ENCODE peak calls at places on chromosomes 2 and 18, in seven cellular contexts. X is A549, A is SK-N-SH, V is K562, H is HepG2, W is HL-60, R is HCT116. G is an unnamed sample.

GRCh38 chr2:240997141-240997855 is 1.1 kb upstream of the SNED1 start:
- DNase-seq in W (no peak), A (no peak), V (no peak), X (no peak), H (peak), R (no peak), G (no peak)

GRCh38 chr18:2805970-2806943 is 40.5 kb upstream of the EMILIN2 start:
- DNase-seq in V (no peak), W (no peak), X (no peak), H (no peak), A (no peak), R (no peak), G (no peak)

GRCh38 chr18:27062802-27063201 is 122.3 kb downstream of the CHST9 start:
- DNase-seq in R (no peak), X (no peak), H (no peak), V (no peak), A (no peak), W (no peak), G (no peak)

GRCh38 chr2:233966388-233966787 is 49.2 kb downstream of the TRPM8 start:
- DNase-seq in A (no peak), X (no peak), R (no peak), V (no peak), W (peak), H (no peak), G (no peak)

GRCh38 chr2:121231385-121232000 is 53.5 kb downstream of the TFCP2L1 start:
- DNase-seq in R (no peak), H (no peak), V (no peak), X (no peak), A (no peak), W (no peak), G (no peak)

GRCh38 chr2:85756822-85757435 is 3.1 kb downstream of the ATOH8 start:
- DNase-seq in R (no peak), A (no peak), H (no peak), V (no peak), X (no peak), W (no peak), G (no peak)

GRCh38 chr2:96527990-96528679 is 8.4 kb upstream of the ARID5A start:
- DNase-seq in A (no peak), V (no peak), H (no peak), R (no peak), X (no peak), W (no peak), G (peak)

GRCh38 chr18:21803495-21803894 is 62.9 kb downstream of the MIB1 start:
- DNase-seq in R (no peak), X (no peak), H (peak), W (peak), V (no peak), A (no peak), G (no peak)

GRCh38 chr2:53768233-53768542 is 584 bp downstream of the CHAC2 start:
- DNase-seq in A (no peak), H (no peak), R (no peak), X (no peak), V (no peak), W (no peak), G (no peak)

DNA sequence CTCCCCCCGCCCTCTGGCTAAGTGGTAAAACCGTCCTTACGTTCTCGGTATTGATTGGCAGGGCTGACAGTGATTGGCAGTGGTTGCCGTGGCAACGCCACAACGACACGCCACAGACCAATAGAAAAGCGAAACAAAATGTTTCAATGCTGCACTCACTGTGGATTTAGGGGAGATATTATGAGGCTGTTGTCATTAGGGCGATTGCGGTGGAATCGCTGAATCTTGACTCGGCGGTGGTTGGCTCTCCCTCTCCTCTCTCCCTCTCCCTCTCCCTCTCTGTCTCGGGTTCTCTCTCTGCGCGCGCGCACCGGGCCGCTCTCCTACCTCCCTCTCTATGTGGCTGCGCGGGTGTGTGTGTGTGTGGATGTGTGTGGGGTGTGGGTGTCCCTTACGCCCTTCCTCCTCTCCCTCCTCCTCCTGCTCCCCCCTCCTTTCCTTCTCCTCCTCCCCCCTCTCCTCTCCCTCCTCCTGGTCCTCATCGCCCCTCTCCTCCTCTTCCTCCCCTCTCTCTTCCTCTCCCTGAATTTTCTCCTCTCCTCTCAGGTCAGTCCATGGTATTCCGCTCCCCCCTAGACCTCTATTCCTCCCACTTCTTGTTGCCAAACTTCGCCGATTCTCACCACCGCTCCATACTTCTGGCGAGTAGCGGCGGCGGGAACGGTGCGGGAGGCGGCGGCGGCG is at the start of gene SIX3:
- DNase-seq in R (peak), W (no peak), A (peak), V (no peak), X (peak), H (no peak), G (no peak)
- TF ChIP-seq REST in R (no peak), W (no peak), A (no peak), V (no peak), X (no peak), H (no peak), G (no peak)

DNA sequence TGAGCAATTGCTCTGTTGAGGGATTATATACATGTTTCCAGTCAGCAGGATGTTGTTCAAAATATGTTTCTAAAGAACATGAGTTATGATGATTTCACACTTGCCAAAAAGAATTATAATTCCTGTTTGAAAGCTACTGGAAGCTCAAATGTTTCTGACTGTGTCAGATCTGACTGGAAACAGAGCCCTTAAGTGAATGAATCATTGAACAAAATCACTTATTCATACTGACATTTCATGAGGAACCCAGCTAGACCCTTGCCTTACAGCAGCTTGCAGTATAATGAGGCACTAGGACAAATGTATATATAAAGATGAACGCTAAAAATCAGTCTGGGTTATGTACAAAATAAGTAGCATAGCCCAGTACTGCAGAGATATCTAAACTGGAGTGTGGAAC is 35.4 kb upstream of the ITGAV start:
- DNase-seq in A (no peak), R (no peak), X (no peak), H (no peak), W (no peak), V (no peak), G (no peak)
- TF ChIP-seq REST in A (no peak), R (no peak), X (no peak), H (no peak), W (no peak), V (no peak), G (no peak)

GRCh38 chr2:45984366-45984765 is 312.8 kb upstream of the EPAS1 start:
- DNase-seq in V (no peak), X (no peak), A (no peak), H (no peak), W (no peak), R (no peak), G (no peak)

GRCh38 chr2:45984896-45985488 is 312.2 kb upstream of the EPAS1 start:
- DNase-seq in W (peak), A (no peak), V (no peak), R (no peak), X (no peak), H (no peak), G (no peak)

GRCh38 chr2:45982096-45982495 is 315.1 kb upstream of the EPAS1 start:
- DNase-seq in V (no peak), A (no peak), X (no peak), H (no peak), R (no peak), W (no peak), G (no peak)

GRCh38 chr2:45981388-45981930 is 315.7 kb upstream of the EPAS1 start:
- DNase-seq in H (no peak), V (no peak), W (no peak), X (no peak), A (no peak), R (no peak), G (no peak)

GRCh38 chr2:45983213-45983612 is 314.0 kb upstream of the EPAS1 start:
- DNase-seq in V (no peak), A (no peak), W (no peak), R (no peak), H (no peak), X (no peak), G (no peak)
- TF ChIP-seq REST in V (no peak), A (no peak), W (no peak), R (no peak), H (no peak), X (no peak), G (no peak)

GRCh38 chr2:101399001-101399794 is 11.9 kb upstream of the CREG2 start:
- DNase-seq in A (no peak), R (no peak), X (no peak), V (no peak), H (no peak), W (no peak), G (no peak)

GRCh38 chr2:101396352-101396717 is 9.0 kb upstream of the CREG2 start:
- DNase-seq in X (peak), R (no peak), V (no peak), A (no peak), H (peak), W (no peak), G (no peak)

GRCh38 chr2:101395545-101396351 is 8.4 kb upstream of the CREG2 start:
- DNase-seq in A (no peak), X (no peak), R (no peak), V (no peak), W (no peak), H (no peak), G (no peak)

GRCh38 chr2:101400048-101400447 is 12.7 kb upstream of the CREG2 start:
- DNase-seq in V (no peak), R (no peak), A (no peak), X (no peak), W (no peak), H (no peak), G (no peak)

DNA sequence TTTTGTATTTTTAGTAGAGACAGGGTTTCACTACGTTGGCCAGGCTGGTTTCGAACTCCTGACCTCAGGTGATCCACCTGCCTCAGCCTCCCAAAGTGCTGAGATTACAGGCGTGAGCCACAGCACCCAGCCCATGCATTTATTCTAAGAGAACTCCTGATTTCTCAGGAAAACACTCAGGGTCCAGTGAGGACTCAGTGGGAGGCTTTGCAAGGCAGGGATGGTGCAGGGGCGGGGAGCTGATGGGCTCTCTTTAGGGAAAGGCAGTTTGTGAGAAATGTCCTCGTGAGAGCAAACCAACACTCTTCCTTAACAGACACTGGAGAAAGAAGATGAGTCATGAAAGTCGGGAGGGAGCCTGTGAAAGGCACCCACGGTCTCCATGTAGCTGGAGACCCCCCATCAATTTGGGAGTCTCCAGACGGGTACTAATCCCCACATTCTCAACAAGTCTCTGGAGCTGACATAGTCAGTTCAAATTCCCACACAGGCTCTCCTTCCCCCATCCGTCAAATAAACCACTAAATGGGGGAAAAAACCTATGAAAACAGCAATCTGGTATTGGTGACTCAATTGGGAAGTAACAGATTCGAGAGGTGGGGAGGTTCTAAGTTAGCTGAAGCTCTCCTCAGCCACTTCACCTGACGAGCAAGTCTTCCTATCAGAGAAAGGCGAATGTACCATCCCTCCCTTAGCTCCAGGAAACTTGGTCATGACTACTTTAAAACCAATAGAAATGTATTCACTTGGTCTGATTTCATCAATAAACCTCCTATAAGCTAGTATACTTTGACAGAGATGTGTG is 10.9 kb upstream of the CREG2 start:
- DNase-seq in R (no peak), W (no peak), X (no peak), H (no peak), V (no peak), A (no peak), G (no peak)
- TF ChIP-seq REST in R (no peak), W (no peak), X (no peak), H (no peak), V (no peak), A (no peak), G (no peak)

DNA sequence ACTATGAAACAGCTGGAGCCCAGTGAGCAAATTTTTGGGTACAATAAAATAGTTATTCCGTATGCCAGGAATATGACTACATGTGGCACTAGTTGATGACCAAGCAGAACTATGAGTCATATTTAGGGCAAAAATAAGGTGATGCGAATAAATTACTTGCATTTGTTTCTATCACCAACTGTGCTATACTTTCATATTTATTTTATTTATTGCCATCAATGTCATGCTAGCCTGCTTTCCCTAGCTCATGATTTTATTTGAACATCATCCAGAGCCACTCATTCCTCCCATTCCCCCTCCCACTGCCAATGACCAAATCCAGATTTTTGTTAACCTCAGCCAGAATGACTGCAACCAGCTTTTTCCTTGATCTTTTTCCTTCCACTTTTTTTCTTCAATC is 13.4 kb upstream of the FAP start:
- DNase-seq in X (no peak), V (no peak), A (no peak), W (no peak), H (no peak), R (no peak), G (no peak)
- TF ChIP-seq REST in X (no peak), V (no peak), A (no peak), W (no peak), H (no peak), R (no peak), G (no peak)

GRCh38 chr18:49723648-49724180 is 89.6 kb downstream of the ACAA2 start:
- DNase-seq in R (peak), H (peak), V (no peak), W (no peak), A (no peak), X (peak), G (peak)
- TF ChIP-seq REST in R (no peak), H (no peak), V (no peak), W (no peak), A (peak), X (no peak), G (no peak)

G was measured in GM12878.